ENCODE peak calls at places on chromosomes 6 and 20, in six cellular contexts. Y, G, C, Z, Q and A are unnamed samples.

GRCh38 chr6:157614026-157614484 is 209.0 kb upstream of the SNX9 start:
- DNase-seq in Y (no peak), G (no peak), C (no peak), Z (no peak), Q (peak; percentile 41), A (no peak)

GRCh38 chr20:41887500-41887899 is 269.3 kb upstream of the CHD6 start:
- DNase-seq in Y (no peak), G (no peak), C (no peak), Z (no peak), Q (no peak), A (no peak)

GRCh38 chr6:129486333-129486732 is 223.6 kb downstream of the ARHGAP18 start:
- DNase-seq in Y (no peak), G (no peak), C (no peak), Z (no peak), Q (no peak), A (no peak)

GRCh38 chr6:154805288-154805911 is 72.2 kb downstream of the SCAF8 start:
- DNase-seq in Y (no peak), G (no peak), C (peak; percentile 42), Z (no peak), Q (peak; percentile 43), A (no peak)

GRCh38 chr6:152648090-152648489 is 10.9 kb upstream of the SYNE1 start:
- DNase-seq in Y (no peak), G (no peak), C (no peak), Z (no peak), Q (no peak), A (no peak)

GRCh38 chr6:48426636-48427035 is 315.6 kb upstream of the PTCHD4 start:
- DNase-seq in Y (no peak), G (no peak), C (no peak), Z (no peak), Q (no peak), A (no peak)

GRCh38 chr20:56949318-56949717 is 317.1 kb downstream of the BMP7 start:
- DNase-seq in Y (no peak), G (no peak), C (peak; percentile 44), Z (no peak), Q (no peak), A (no peak)

GRCh38 chr6:151534576-151534975 is 40.8 kb downstream of the CCDC170 start:
- DNase-seq in Y (no peak), G (no peak), C (no peak), Z (no peak), Q (no peak), A (no peak)

GRCh38 chr6:74137910-74138309 is 441.9 kb downstream of the CD109 start:
- DNase-seq in Y (no peak), G (no peak), C (no peak), Z (no peak), Q (peak; percentile 6), A (no peak)

GRCh38 chr6:147117580-147117979 is 86.6 kb upstream of the STXBP5 start:
- DNase-seq in Y (no peak), G (no peak), C (no peak), Z (no peak), Q (no peak), A (no peak)

DNA sequence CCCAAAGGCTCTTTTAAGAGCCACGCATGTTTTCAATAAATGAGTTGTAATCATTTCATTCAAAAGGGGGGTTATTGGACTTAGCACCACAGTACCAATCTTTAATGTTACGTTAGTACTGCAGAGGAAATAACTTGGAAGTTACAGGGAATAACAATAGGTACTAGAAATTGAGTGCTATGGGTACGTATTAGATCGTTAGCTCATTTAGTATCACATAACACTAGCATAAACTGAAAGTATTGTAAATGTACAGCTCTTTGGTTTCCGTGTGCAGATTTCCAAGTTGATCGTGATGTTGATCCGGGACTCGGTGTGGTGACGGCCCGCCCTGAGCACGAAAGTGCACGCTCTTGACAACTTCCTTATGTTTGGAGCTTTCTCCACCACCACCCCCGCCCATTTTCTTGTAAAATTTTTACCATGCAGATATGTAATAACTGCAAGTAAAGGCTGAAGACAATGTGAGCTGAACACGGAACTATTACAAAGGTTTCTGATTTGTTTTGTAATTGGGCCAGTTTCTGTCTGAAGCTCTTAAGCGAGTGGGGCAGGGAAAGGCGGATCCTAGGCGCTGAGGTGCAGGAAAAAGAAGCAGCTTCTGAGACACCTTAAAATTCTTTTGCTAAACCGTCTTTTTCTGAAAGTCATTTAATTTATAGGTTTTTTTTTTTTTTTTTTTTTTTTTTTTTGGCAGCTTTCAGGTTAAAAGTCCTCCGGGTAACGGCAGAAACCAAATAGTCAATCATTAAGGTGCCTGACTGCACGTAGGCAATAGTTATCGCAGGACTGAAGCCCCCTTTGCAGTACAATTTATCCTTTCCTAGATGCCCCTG is 71.6 kb downstream of the HFE start:
- DNase-seq in Y (no peak), G (peak; percentile 53), C (peak; percentile 38), Z (no peak), Q (no peak), A (no peak)
- TF ChIP-seq POLR2A in Y (peak; percentile 38), G (peak; percentile 55), C (no peak), Z (peak; percentile 31), Q (peak; percentile 32), A (peak; percentile 8)

GRCh38 chr6:138577151-138577915 is 78.0 kb upstream of the NHSL1 start:
- DNase-seq in Y (no peak), G (peak; percentile 16), C (no peak), Z (no peak), Q (no peak), A (no peak)
- TF ChIP-seq TAF1 in Y (no peak), G (no peak), C (no peak), Z (no peak), Q (no peak), A (no peak)

GRCh38 chr6:75748743-75749538 is at the start of gene MYO6:
- DNase-seq in Y (peak; percentile 85), G (no peak), C (peak; percentile 75), Z (peak; percentile 53), Q (peak; percentile 26), A (peak; percentile 42)
- TF ChIP-seq POLR2AphosphoS5 in Y (peak; percentile 87), G (peak; percentile 67), C (no peak), Z (no peak), Q (peak; percentile 78), A (peak; percentile 40)

DNA sequence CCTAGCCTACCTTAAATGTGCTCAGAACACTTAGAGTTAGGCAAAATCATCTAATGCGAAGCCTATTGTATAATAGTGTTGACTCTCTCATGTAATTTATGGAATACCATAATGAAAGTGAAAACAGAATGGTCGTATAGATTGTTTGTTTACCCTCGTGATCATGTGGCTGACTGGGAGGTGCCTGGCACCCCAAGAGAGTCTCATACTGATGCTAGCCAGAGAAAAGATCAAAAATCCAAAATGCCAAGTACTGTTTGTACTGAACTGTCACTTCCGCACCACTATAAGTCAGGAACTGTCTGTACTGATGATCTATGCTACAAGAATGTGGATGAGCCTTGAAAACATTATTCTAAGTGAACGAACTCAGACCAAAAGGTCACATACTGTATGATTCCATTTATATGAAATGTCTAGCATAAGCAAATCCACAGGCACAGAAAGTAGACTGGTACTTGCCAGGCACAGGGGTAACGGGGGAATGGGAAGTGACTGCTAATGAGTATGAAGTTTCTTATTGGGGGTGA is 22.4 kb downstream of the ZMYND8 start:
- DNase-seq in Y (no peak), G (no peak), C (no peak), Z (no peak), Q (peak; percentile 99), A (no peak)
- TF ChIP-seq POLR2A in Y (no peak), G (no peak), C (no peak), Z (no peak), Q (no peak), A (no peak)

GRCh38 chr6:166677941-166678340 is 50.9 kb upstream of the RPS6KA2 start:
- DNase-seq in Y (no peak), G (no peak), C (no peak), Z (no peak), Q (no peak), A (no peak)
- TF ChIP-seq TAF1 in Y (no peak), G (no peak), C (no peak), Z (no peak), Q (no peak), A (no peak)

DNA sequence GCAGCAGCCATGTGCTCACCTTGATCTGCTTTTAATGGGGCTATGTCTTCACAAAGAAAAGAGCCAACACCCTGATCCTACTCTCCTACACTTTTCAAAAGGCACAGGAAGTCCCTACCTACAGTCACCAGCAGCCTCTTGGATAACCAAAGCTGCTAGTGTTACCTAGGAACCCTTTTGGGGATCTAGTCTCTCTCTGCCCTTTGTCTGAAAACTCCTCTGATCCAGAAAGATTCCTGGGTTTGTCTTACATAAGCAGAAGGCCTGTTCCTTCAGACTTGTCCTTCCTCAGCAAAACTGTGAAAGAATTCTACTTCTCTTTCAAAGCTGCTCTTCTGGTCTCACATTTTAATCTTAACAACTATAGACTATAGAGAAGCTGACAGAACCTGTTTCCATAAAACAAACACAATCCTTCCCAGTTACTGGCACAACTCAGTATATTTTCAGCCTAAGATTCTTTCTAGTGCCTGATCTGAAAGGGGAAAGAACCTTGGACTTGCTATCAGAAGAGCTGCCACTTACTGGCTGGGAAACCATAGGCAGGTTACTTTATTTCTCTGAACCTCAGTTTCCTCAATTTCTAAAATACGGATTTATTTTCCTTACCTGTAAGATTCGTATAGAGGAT is 2.9 kb downstream of the PLAGL2 start:
- DNase-seq in Y (no peak), G (no peak), C (no peak), Z (no peak), Q (no peak), A (no peak)
- TF ChIP-seq POLR2AphosphoS5 in Y (no peak), G (no peak), C (no peak), Z (no peak), Q (no peak), A (no peak)

DNA sequence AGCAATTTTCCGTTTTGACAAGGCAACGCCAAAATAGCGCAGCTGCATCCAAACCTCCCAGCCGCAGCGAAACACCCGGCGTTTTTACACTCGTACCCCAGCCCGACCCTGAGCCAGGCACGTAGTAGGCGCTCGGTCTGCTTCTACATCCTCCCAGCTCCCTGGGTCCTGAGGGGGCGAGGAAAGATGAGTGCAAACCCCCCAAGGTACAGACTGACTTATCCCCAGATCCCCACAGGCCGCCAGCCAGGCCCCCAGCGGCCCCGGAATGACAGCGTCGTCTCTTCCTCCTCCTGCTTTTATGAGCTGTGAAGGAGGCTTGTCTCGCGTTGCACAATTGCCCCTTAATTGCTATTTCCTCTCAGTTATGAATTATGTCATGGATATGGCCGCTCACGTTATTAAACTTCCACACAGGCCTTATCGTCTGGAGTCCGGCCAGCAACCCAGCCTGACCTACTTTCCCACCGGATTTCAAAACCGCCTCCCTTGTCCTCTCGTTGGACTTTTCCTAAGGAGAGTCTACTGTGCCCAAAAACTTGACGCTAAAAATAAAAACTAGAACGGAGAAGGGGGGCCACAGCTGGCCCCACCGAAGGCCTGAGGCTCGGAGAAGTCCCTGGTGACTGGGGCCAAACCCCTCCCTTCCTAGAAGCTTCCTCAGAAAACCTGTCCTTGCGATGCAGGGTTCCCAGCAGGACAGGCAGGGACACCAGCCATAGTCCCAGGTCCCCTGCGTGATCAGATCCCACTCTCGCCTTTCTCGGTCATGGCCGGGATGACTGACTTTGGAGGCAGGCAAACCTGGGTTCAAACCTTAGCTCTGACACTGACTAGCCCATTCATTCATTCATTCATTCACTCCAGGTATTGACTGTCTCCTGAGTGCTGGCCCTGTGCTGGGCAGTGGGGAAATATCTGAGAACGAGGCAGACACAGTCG is 130.9 kb upstream of the PTPN1 start:
- DNase-seq in Y (no peak), G (no peak), C (no peak), Z (no peak), Q (no peak), A (no peak)
- TF ChIP-seq POLR2A in Y (no peak), G (no peak), C (no peak), Z (no peak), Q (no peak), A (no peak)